ENCODE peak calls at places on chromosome 14, in nine cellular contexts. O is HL-60; E is NCI-H774; L is stimulated activated CD8-positive, alpha-beta memory T cell treated with anti-CD3 and anti-CD28 coated beads, Interleukin-2, amount 100 ng/mL, for 48 hours; F is endothelial cell of umbilical vein; M is coronary artery; R is nucleus accumbens; X is GM04504; Y is A172. U is an unnamed sample.

GRCh38 chr14:89042021-89042420 is 217.6 kb downstream of the TTC8 start:
- DNase-seq in F (no peak), L (no peak), X (no peak), O (no peak), M (no peak), R (no peak), E (no peak), Y (no peak), U (no peak)

GRCh38 chr14:53452005-53452678 is 299.0 kb upstream of the DDHD1 start:
- DNase-seq in O (no peak), Y (no peak), M (no peak), R (no peak), X (no peak), E (no peak), F (no peak), L (no peak), U (no peak)

GRCh38 chr14:36816481-36816880 is 154.8 kb downstream of the PAX9 start:
- DNase-seq in L (no peak), X (no peak), F (no peak), R (no peak), Y (no peak), E (no peak), M (no peak), O (no peak), U (no peak)

GRCh38 chr14:35161231-35161630 is 38.9 kb downstream of the PRORP start:
- DNase-seq in O (no peak), R (no peak), Y (no peak), F (peak), E (no peak), X (no peak), L (no peak), M (no peak), U (no peak)

GRCh38 chr14:58966991-58967390 is 221.5 kb upstream of the DAAM1 start:
- DNase-seq in F (no peak), M (no peak), L (no peak), R (no peak), E (no peak), X (no peak), O (no peak), Y (no peak), U (no peak)

GRCh38 chr14:104694475-104694950 is 5.1 kb downstream of the INF2 start:
- DNase-seq in L (no peak), Y (peak), M (no peak), F (no peak), E (no peak), X (no peak), R (peak), O (no peak), U (no peak)

GRCh38 chr14:54743382-54743781 is 159.2 kb downstream of the GCH1 start:
- DNase-seq in F (no peak), E (no peak), O (no peak), Y (no peak), M (no peak), X (no peak), R (no peak), L (no peak), U (no peak)

GRCh38 chr14:101056446-101056845 is 152.9 kb upstream of the RTL1 start:
- DNase-seq in E (no peak), M (no peak), O (no peak), X (no peak), L (no peak), F (no peak), R (no peak), Y (no peak), U (no peak)

GRCh38 chr14:99687284-99688209 is 3.4 kb downstream of the CYP46A1 start:
- DNase-seq in X (no peak), E (no peak), Y (no peak), M (no peak), F (no peak), O (no peak), L (no peak), R (no peak), U (peak)

GRCh38 chr14:39988939-39989338 is 556.7 kb upstream of the FBXO33 start:
- DNase-seq in X (no peak), M (no peak), O (no peak), L (no peak), R (no peak), Y (peak), E (peak), F (no peak), U (peak)

GRCh38 chr14:89137514-89138163 is 279.4 kb downstream of the FOXN3 start:
- DNase-seq in O (peak), X (peak), M (peak), F (peak), Y (peak), R (no peak), L (no peak), E (no peak), U (no peak)

GRCh38 chr14:58722433-58722832 is 84.7 kb downstream of the DACT1 start:
- DNase-seq in M (no peak), Y (no peak), F (no peak), L (no peak), R (no peak), E (no peak), O (no peak), X (no peak), U (no peak)

GRCh38 chr14:30349515-30349914 is 209.4 kb upstream of the G2E3 start:
- DNase-seq in Y (no peak), F (no peak), O (no peak), X (no peak), R (no peak), E (no peak), L (no peak), M (no peak), U (no peak)

GRCh38 chr14:52068741-52069616 is at the start of gene NID2:
- DNase-seq in X (peak), M (peak), O (no peak), Y (no peak), F (peak), R (peak), L (peak), E (no peak), U (no peak)

GRCh38 chr14:75268638-75269550 is 9.7 kb upstream of the FOS start:
- DNase-seq in X (no peak), F (no peak), Y (no peak), L (no peak), R (no peak), M (no peak), O (no peak), E (no peak), U (no peak)

GRCh38 chr14:51534623-51535022 is 117.1 kb upstream of the FRMD6 start:
- DNase-seq in O (no peak), X (no peak), Y (peak), L (no peak), R (no peak), E (peak), F (peak), M (no peak), U (peak)

GRCh38 chr14:103973354-103973753 is 31.0 kb upstream of the RD3L start:
- DNase-seq in R (no peak), M (no peak), X (no peak), E (no peak), O (no peak), L (no peak), Y (no peak), F (no peak), U (no peak)

GRCh38 chr14:31877333-31877798 is 199.7 kb upstream of the ARHGAP5 start:
- DNase-seq in E (no peak), X (no peak), R (no peak), F (peak), Y (no peak), L (no peak), O (no peak), M (no peak), U (no peak)

GRCh38 chr14:103724116-103724515 is 8.5 kb downstream of the ZFYVE21 start:
- DNase-seq in X (no peak), E (no peak), M (peak), F (peak), L (no peak), R (peak), Y (no peak), O (no peak), U (no peak)

GRCh38 chr14:73784065-73784987 is 67.3 kb upstream of the PTGR2 start:
- DNase-seq in R (no peak), Y (no peak), E (no peak), F (no peak), X (peak), M (no peak), O (peak), L (no peak), U (no peak)

GRCh38 chr14:104116544-104117340 is 21.6 kb upstream of the KIF26A start:
- DNase-seq in E (no peak), L (no peak), X (no peak), O (no peak), F (no peak), M (no peak), R (no peak), Y (no peak), U (no peak)

GRCh38 chr14:101233016-101233355 is 328.3 kb upstream of the DIO3 start:
- DNase-seq in X (no peak), F (no peak), M (peak), O (no peak), E (no peak), L (no peak), Y (no peak), R (no peak), U (no peak)

U was measured in NCI-H146.